ENCODE peak calls at places on chromosomes 7 and 10, in seven cellular contexts. L is mucosa of descending colon, D is iris pigment epithelial cell, B is transverse colon, S is hypothalamus, H is GM19239, K is right lobe of liver. V is an unnamed sample.

GRCh38 chr10:91796332-91797076 is 1.7 kb upstream of the TNKS2 start:
- DNase-seq in L (peak), D (peak), B (peak), S (no peak), H (no peak), K (peak), V (no peak)

GRCh38 chr10:23340346-23340745 is 4.3 kb downstream of the C10orf67 start:
- DNase-seq in L (no peak), D (no peak), B (no peak), S (no peak), H (no peak), K (no peak), V (no peak)

GRCh38 chr10:5948999-5949759 is 28.2 kb downstream of the IL15RA start:
- DNase-seq in L (peak), D (peak), B (peak), S (no peak), H (no peak), K (peak), V (peak)

GRCh38 chr10:25797888-25798429 is 136.1 kb upstream of the MYO3A start:
- DNase-seq in L (no peak), D (peak), B (no peak), S (no peak), H (no peak), K (no peak), V (peak)

GRCh38 chr10:118809372-118809695 is 54.6 kb upstream of the CACUL1 start:
- DNase-seq in L (no peak), D (no peak), B (no peak), S (no peak), H (no peak), K (no peak), V (no peak)

GRCh38 chr10:13904053-13904452 is 317.3 kb downstream of the PRPF18 start:
- DNase-seq in L (peak), D (no peak), B (no peak), S (no peak), H (no peak), K (peak), V (no peak)

GRCh38 chr10:4242561-4243035 is 457.6 kb upstream of the KLF6 start:
- DNase-seq in L (no peak), D (peak), B (no peak), S (no peak), H (no peak), K (no peak), V (peak)

GRCh38 chr10:62098278-62099121 is 170.1 kb downstream of the RTKN2 start:
- DNase-seq in L (no peak), D (no peak), B (no peak), S (no peak), H (no peak), K (no peak), V (peak)

GRCh38 chr7:11469028-11469718 is 362.8 kb downstream of the THSD7A start:
- DNase-seq in L (no peak), D (no peak), B (no peak), S (no peak), H (no peak), K (no peak), V (no peak)

GRCh38 chr7:42869131-42870020 is 42.5 kb downstream of the C7orf25 start:
- DNase-seq in L (no peak), D (no peak), B (no peak), S (no peak), H (no peak), K (no peak), V (peak)

GRCh38 chr10:79454259-79454658 is 8.8 kb upstream of the ZCCHC24 start:
- DNase-seq in L (no peak), D (peak), B (no peak), S (no peak), H (no peak), K (no peak), V (peak)

GRCh38 chr10:11397980-11398580 is 213.4 kb downstream of the USP6NL start:
- DNase-seq in L (no peak), D (no peak), B (no peak), S (no peak), H (no peak), K (no peak), V (peak)

GRCh38 chr10:14507156-14507555 is 176.4 kb upstream of the FRMD4A start:
- DNase-seq in L (no peak), D (no peak), B (no peak), S (no peak), H (no peak), K (no peak), V (no peak)

GRCh38 chr7:144256112-144256511 is 8.5 kb downstream of the OR2A7 start:
- DNase-seq in L (no peak), D (peak), B (no peak), S (no peak), H (no peak), K (no peak), V (no peak)

GRCh38 chr10:76191371-76191770 is 759.9 kb downstream of the LRMDA start:
- DNase-seq in L (no peak), D (no peak), B (no peak), S (no peak), H (no peak), K (no peak), V (no peak)

GRCh38 chr7:96794063-96794462 is 84.4 kb upstream of the SEM1 start:
- DNase-seq in L (no peak), D (no peak), B (no peak), S (no peak), H (no peak), K (no peak), V (no peak)

V was measured in astrocyte.